ENCODE peak calls at places on chromosomes 6 and 20, in seven cellular contexts. W is NCI-H1092; B is naive thymus-derived CD4-positive, alpha-beta T cell; Q is putamen; H is NCI-H345; I is uterus; U is activated CD4-positive, alpha-beta T cell treated with anti-CD3 and anti-CD28 coated beads, Interleukin-2, amount 50 U/mL, for 1 hour. Z is an unnamed sample.

GRCh38 chr6:87700729-87701675 is 1.0 kb downstream of the AKIRIN2 start:
- DNase-seq in I (peak; percentile 30), Q (no peak), B (peak; percentile 12), H (peak; percentile 61), W (peak; percentile 4), U (peak; percentile 10), Z (peak; percentile 38)

GRCh38 chr6:30321692-30322388 is 4.9 kb upstream of the TRIM39 start:
- DNase-seq in H (no peak), W (no peak), I (no peak), Q (no peak), B (no peak), U (no peak), Z (no peak)

GRCh38 chr6:147711511-147711910 is 203.0 kb downstream of the SAMD5 start:
- DNase-seq in B (no peak), Q (no peak), I (no peak), U (no peak), W (no peak), H (no peak), Z (no peak)

GRCh38 chr20:33404281-33404680 is 3.0 kb upstream of the CDK5RAP1 start:
- DNase-seq in Q (no peak), W (no peak), U (no peak), I (no peak), B (no peak), H (no peak), Z (no peak)

GRCh38 chr20:675453-676314 is at the start of gene SCRT2:
- DNase-seq in W (no peak), H (no peak), U (peak; percentile 65), Q (peak; percentile 53), I (peak; percentile 56), B (peak; percentile 65), Z (peak; percentile 61)

GRCh38 chr20:45781391-45781931 is 10.2 kb downstream of the WFDC3 start:
- DNase-seq in W (no peak), B (no peak), I (no peak), H (no peak), U (no peak), Q (no peak), Z (no peak)

GRCh38 chr6:166313255-166314070 is 5.3 kb upstream of the PRR18 start:
- DNase-seq in H (peak; percentile 40), Q (no peak), W (peak; percentile 33), B (peak; percentile 55), U (peak; percentile 49), I (no peak), Z (peak; percentile 36)

GRCh38 chr6:116371384-116372209 is 850 bp downstream of the DSE start:
- DNase-seq in H (peak; percentile 8), Q (peak; percentile 40), W (no peak), U (peak; percentile 16), I (peak; percentile 83), B (no peak), Z (no peak)

GRCh38 chr6:133456439-133456838 is 215.3 kb downstream of the EYA4 start:
- DNase-seq in U (no peak), Q (no peak), I (no peak), B (no peak), H (no peak), W (no peak), Z (no peak)

GRCh38 chr20:5928831-5929715 is 21.3 kb downstream of the TRMT6 start:
- DNase-seq in W (no peak), I (no peak), B (no peak), H (no peak), Q (no peak), U (no peak), Z (no peak)

Z was measured in stimulated activated naive CD4-positive, alpha-beta T cell.